ENCODE peak calls at places on chromosomes 12 and 14, in ten cellular contexts. U is A549, B is GM12878, O is transverse colon, X is stomach, N is body of pancreas, Y is GM12891, P is sigmoid colon, V is uterus, S is IMR-90. M is an unnamed sample.

GRCh38 chr14:95151561-95151960 is 5.8 kb downstream of the DICER1 start:
- DNase-seq in U (no peak), B (no peak), O (no peak), X (no peak), N (no peak), Y (no peak), P (no peak), V (no peak), S (no peak), M (no peak)

GRCh38 chr12:21921436-21921835 is 19.8 kb downstream of the ABCC9 start:
- DNase-seq in U (no peak), B (no peak), O (no peak), X (no peak), N (no peak), Y (no peak), P (no peak), V (no peak), S (no peak), M (no peak)

GRCh38 chr12:89280833-89281533 is 71.3 kb downstream of the DUSP6 start:
- DNase-seq in U (no peak), B (no peak), O (no peak), X (no peak), N (no peak), Y (no peak), P (no peak), V (no peak), S (peak), M (no peak)

GRCh38 chr14:99099051-99099787 is 172.8 kb downstream of the BCL11B start:
- DNase-seq in U (no peak), B (no peak), O (no peak), X (no peak), N (no peak), Y (no peak), P (no peak), V (no peak), S (no peak), M (no peak)

GRCh38 chr12:55737581-55738112 is 5.3 kb upstream of the GDF11 start:
- DNase-seq in U (no peak), B (no peak), O (no peak), X (no peak), N (no peak), Y (no peak), P (peak), V (no peak), S (no peak), M (no peak)

GRCh38 chr12:110039085-110039807 is 9.1 kb downstream of the C12orf76 start:
- DNase-seq in U (peak), B (no peak), O (peak), X (peak), N (peak), Y (no peak), P (no peak), V (no peak), S (peak), M (peak)

GRCh38 chr12:89225808-89226368 is 126.4 kb downstream of the DUSP6 start:
- DNase-seq in U (peak), B (no peak), O (peak), X (peak), N (peak), Y (no peak), P (no peak), V (no peak), S (peak), M (peak)

GRCh38 chr12:84637926-84638325 is 274.7 kb downstream of the SLC6A15 start:
- DNase-seq in U (no peak), B (no peak), O (no peak), X (no peak), N (no peak), Y (no peak), P (no peak), V (no peak), S (peak), M (no peak)

GRCh38 chr12:116037941-116038837 is 239.3 kb downstream of the MED13L start:
- DNase-seq in U (peak), B (no peak), O (no peak), X (no peak), N (no peak), Y (no peak), P (no peak), V (no peak), S (peak), M (peak)

GRCh38 chr12:3661028-3661427 is 91.9 kb downstream of the CRACR2A start:
- DNase-seq in U (no peak), B (no peak), O (no peak), X (no peak), N (no peak), Y (no peak), P (no peak), V (no peak), S (no peak), M (no peak)

GRCh38 chr14:28656704-28657255 is 109.8 kb upstream of the FOXG1 start:
- DNase-seq in U (no peak), B (no peak), O (no peak), X (no peak), N (no peak), Y (no peak), P (no peak), V (no peak), S (no peak), M (no peak)

GRCh38 chr12:78696267-78696666 is 168.3 kb upstream of the SYT1 start:
- DNase-seq in U (no peak), B (no peak), O (no peak), X (no peak), N (no peak), Y (no peak), P (no peak), V (no peak), S (no peak), M (no peak)

GRCh38 chr14:64634558-64634957 is 69.7 kb upstream of the PLEKHG3 start:
- DNase-seq in U (no peak), B (no peak), O (no peak), X (no peak), N (no peak), Y (no peak), P (peak), V (no peak), S (no peak), M (no peak)

GRCh38 chr14:101407328-101407727 is 154.0 kb upstream of the DIO3 start:
- DNase-seq in U (no peak), B (no peak), O (no peak), X (no peak), N (no peak), Y (no peak), P (no peak), V (no peak), S (no peak), M (no peak)

GRCh38 chr12:42936991-42937390 is 347.4 kb upstream of the PRICKLE1 start:
- DNase-seq in U (no peak), B (no peak), O (no peak), X (no peak), N (no peak), Y (no peak), P (no peak), V (no peak), S (no peak), M (no peak)

GRCh38 chr14:101721951-101722661 is 39.4 kb upstream of the PPP2R5C start:
- DNase-seq in U (peak), B (no peak), O (peak), X (peak), N (peak), Y (no peak), P (no peak), V (peak), S (no peak), M (no peak)

GRCh38 chr14:56798447-56799326 is 11.6 kb downstream of the OTX2 start:
- DNase-seq in U (no peak), B (no peak), O (no peak), X (no peak), N (no peak), Y (no peak), P (no peak), V (no peak), S (no peak), M (no peak)

GRCh38 chr12:65525501-65526141 is 247.1 kb downstream of the MSRB3 start:
- DNase-seq in U (no peak), B (no peak), O (no peak), X (no peak), N (no peak), Y (no peak), P (no peak), V (no peak), S (peak), M (no peak)

GRCh38 chr12:128982134-128982533 is 128.9 kb downstream of the GLT1D1 start:
- DNase-seq in U (no peak), B (no peak), O (no peak), X (no peak), N (no peak), Y (no peak), P (no peak), V (no peak), S (no peak), M (no peak)

GRCh38 chr14:32693114-32693513 is 245.6 kb upstream of the NPAS3 start:
- DNase-seq in U (no peak), B (no peak), O (peak), X (no peak), N (no peak), Y (no peak), P (no peak), V (no peak), S (peak), M (peak)

GRCh38 chr14:104136472-104137296 is 1.7 kb upstream of the KIF26A start:
- DNase-seq in U (peak), B (no peak), O (no peak), X (no peak), N (no peak), Y (no peak), P (no peak), V (no peak), S (no peak), M (no peak)

GRCh38 chr12:68367903-68368302 is 35.7 kb upstream of the MDM1 start:
- DNase-seq in U (peak), B (no peak), O (no peak), X (no peak), N (no peak), Y (no peak), P (no peak), V (no peak), S (no peak), M (no peak)

DNA sequence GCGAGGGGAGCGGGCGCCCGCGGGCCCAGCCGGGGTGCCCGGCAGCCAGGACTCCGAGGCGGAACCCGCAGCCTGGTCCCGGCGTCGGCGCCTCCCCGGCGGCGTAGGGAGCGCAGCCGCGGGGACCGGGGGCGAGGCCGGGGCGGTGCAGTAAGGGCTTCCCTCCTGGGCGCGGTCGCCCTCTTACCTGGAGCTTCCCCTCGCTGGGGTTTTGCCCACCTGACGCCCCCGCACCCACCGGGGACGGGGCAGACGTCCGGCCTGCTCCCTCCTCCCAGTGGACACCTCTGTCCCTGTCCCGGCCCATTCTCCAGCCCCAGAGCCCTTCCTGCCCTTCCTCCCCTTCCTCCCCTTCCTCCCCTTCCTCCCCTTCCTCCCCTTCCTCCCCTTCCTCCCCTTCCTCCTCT is 413 bp upstream of the TUBA1C start:
- DNase-seq in U (no peak), B (no peak), O (no peak), X (peak), N (no peak), Y (peak), P (no peak), V (no peak), S (no peak), M (no peak)
- TF ChIP-seq POLR2A in U (peak), B (no peak), O (no peak), X (no peak), N (no peak), Y (no peak), P (no peak), V (no peak), S (no peak), M (peak)

GRCh38 chr14:68816183-68816942 is 23.5 kb upstream of the ZFP36L1 start:
- DNase-seq in U (peak), B (no peak), O (peak), X (peak), N (peak), Y (peak), P (peak), V (peak), S (peak), M (peak)
- TF ChIP-seq POLR2A in U (peak), B (peak), O (peak), X (no peak), N (peak), Y (peak), P (peak), V (peak), S (peak), M (no peak)

GRCh38 chr12:76346798-76347420 is 1.3 kb downstream of the BBS10 start:
- DNase-seq in U (peak), B (peak), O (no peak), X (no peak), N (no peak), Y (no peak), P (no peak), V (no peak), S (peak), M (no peak)

GRCh38 chr12:76345569-76345968 is 2.6 kb downstream of the BBS10 start:
- DNase-seq in U (no peak), B (no peak), O (no peak), X (no peak), N (no peak), Y (no peak), P (no peak), V (no peak), S (no peak), M (no peak)

GRCh38 chr12:76346236-76346635 is 2.0 kb downstream of the BBS10 start:
- DNase-seq in U (no peak), B (no peak), O (no peak), X (no peak), N (no peak), Y (no peak), P (no peak), V (no peak), S (peak), M (no peak)

GRCh38 chr12:76348079-76348901 is at the start of gene BBS10:
- DNase-seq in U (peak), B (peak), O (peak), X (peak), N (peak), Y (peak), P (peak), V (peak), S (peak), M (peak)
- TF ChIP-seq POLR2A in U (peak), B (peak), O (peak), X (no peak), N (peak), Y (peak), P (no peak), V (peak), S (no peak), M (peak)

GRCh38 chr14:105889666-105890473 is 363.5 kb downstream of the TMEM121 start:
- DNase-seq in U (no peak), B (no peak), O (peak), X (no peak), N (peak), Y (no peak), P (peak), V (peak), S (no peak), M (no peak)
- TF ChIP-seq POLR2A in U (no peak), B (peak), O (no peak), X (no peak), N (no peak), Y (no peak), P (no peak), V (no peak), S (no peak), M (no peak)

GRCh38 chr12:47964102-47964723 is 817 bp downstream of the TMEM106C start:
- DNase-seq in U (no peak), B (no peak), O (peak), X (peak), N (peak), Y (no peak), P (peak), V (peak), S (no peak), M (no peak)

GRCh38 chr12:47967461-47968430 is 4.3 kb downstream of the TMEM106C start:
- DNase-seq in U (no peak), B (no peak), O (no peak), X (no peak), N (no peak), Y (no peak), P (peak), V (no peak), S (peak), M (no peak)

GRCh38 chr12:47965581-47965980 is 2.2 kb downstream of the TMEM106C start:
- DNase-seq in U (no peak), B (no peak), O (peak), X (no peak), N (no peak), Y (no peak), P (no peak), V (no peak), S (no peak), M (no peak)

GRCh38 chr12:47962198-47962597 is 1.2 kb upstream of the TMEM106C start:
- DNase-seq in U (no peak), B (no peak), O (no peak), X (no peak), N (no peak), Y (no peak), P (peak), V (no peak), S (no peak), M (no peak)

GRCh38 chr12:47963340-47964040 is at the start of gene TMEM106C:
- DNase-seq in U (peak), B (peak), O (peak), X (peak), N (peak), Y (peak), P (peak), V (peak), S (peak), M (peak)
- TF ChIP-seq POLR2A in U (peak), B (peak), O (peak), X (no peak), N (peak), Y (peak), P (no peak), V (peak), S (no peak), M (peak)

DNA sequence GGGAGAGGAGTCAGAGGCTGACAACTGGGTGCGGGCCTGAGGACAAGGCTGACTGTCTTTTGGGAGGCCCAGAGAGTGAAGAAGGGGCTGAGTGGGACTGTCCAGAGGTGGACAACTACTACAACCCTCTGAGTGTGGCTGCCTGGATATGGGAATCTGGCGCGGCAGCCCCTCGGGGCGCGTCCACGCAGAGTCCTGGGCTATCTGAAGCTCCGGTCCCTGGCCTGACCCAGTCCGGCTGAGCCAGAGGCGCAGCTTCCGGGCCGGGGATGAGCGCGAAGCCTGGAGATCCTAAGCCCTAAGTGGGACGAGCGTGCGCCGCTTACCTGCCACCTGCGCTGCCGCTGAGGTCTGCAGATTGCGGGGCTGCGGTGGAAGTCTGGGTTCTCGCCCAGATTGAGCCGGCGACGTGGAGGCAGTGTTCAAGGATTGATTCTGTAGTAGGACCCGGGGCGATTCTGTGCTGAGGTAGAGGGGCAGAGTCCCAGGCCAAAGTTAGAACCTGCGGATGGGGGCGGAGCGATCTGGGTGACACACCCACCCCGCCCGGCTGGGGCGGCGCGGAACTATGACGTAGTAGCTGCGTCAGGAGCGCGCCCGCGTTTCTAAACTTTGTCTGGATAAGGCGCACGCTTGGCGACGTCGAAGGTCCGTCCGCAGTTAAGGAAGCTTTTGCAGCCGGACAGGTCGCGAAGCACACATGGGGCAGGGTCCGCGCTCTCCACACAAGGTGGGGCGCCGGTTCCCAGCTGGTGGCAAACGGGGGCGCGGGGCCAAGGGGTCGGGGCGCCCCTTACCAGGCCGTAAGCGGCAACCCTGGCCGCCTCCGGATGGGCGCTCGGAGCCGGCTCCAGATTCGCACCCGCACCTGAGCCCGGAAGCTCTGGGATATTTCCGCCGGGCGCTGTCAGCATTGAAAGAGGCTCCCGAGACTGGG is at the start of the genes DHRS1 and NOP9:
- DNase-seq in U (peak), B (peak), O (peak), X (peak), N (peak), Y (peak), P (peak), V (peak), S (peak), M (peak)
- TF ChIP-seq POLR2A in U (peak), B (peak), O (peak), X (no peak), N (peak), Y (peak), P (peak), V (peak), S (peak), M (peak)

GRCh38 chr12:54415223-54415929 is 3.7 kb downstream of the ITGA5 start:
- DNase-seq in U (no peak), B (no peak), O (no peak), X (no peak), N (no peak), Y (no peak), P (peak), V (no peak), S (no peak), M (no peak)

GRCh38 chr12:54417712-54418440 is 1.2 kb downstream of the ITGA5 start:
- DNase-seq in U (no peak), B (no peak), O (no peak), X (no peak), N (no peak), Y (no peak), P (peak), V (peak), S (no peak), M (no peak)

GRCh38 chr12:54419088-54419887 is at the start of gene ITGA5:
- DNase-seq in U (peak), B (no peak), O (peak), X (peak), N (peak), Y (no peak), P (peak), V (peak), S (peak), M (peak)

GRCh38 chr12:54418441-54419087 is 502 bp downstream of the ITGA5 start:
- DNase-seq in U (no peak), B (no peak), O (no peak), X (no peak), N (no peak), Y (no peak), P (peak), V (no peak), S (no peak), M (no peak)

GRCh38 chr12:54416908-54417603 is 2.0 kb downstream of the ITGA5 start:
- DNase-seq in U (no peak), B (no peak), O (no peak), X (no peak), N (no peak), Y (no peak), P (peak), V (no peak), S (no peak), M (no peak)
- TF ChIP-seq POLR2A in U (no peak), B (no peak), O (no peak), X (no peak), N (no peak), Y (no peak), P (no peak), V (no peak), S (no peak), M (no peak)

DNA sequence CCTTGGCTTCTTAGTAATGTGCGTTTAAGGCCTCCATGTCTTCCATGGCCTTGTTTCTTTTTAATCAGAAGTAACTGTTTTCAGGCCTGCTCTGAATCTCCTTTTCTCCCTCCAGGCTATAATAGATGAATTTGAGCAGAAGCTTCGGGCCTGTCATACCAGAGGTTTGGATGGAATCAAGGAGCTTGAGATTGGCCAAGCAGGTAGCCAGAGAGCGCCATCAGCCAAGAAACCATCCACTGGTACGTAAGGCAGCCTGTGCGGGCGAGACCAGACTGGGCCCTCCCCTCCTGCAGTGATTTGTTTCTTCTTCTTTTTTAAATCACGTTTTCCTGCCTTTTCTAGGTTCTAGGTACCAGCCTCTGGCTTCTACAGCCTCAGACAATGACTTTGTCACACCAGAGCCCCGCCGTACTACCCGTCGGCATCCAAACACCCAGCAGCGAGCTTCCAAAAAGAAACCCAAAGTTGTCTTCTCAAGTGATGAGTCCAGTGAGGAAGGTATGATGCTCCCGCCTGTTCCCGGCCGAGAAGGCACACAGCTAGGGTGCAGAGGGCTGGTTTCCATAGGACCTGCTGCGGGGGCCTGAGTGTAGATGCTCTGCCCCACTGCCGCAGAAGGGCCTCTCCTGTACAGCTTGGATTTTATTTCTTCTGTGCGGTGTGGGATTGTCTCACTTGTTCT is 3.6 kb upstream of the GAPDH start:
- DNase-seq in U (no peak), B (no peak), O (no peak), X (no peak), N (no peak), Y (no peak), P (no peak), V (no peak), S (no peak), M (no peak)
- TF ChIP-seq POLR2A in U (no peak), B (no peak), O (no peak), X (no peak), N (no peak), Y (no peak), P (no peak), V (no peak), S (no peak), M (no peak)

M was measured in H54.